ENCODE peak calls at places on chromosome 10, in ten cellular contexts. E is activated CD4-positive, CD25-positive, alpha-beta regulatory T cell; B is astrocyte; L is NCI-H1048; R is prostate gland; Q is cerebellum; I is type B pancreatic cell; P is T-cell; F is HAP-1; U is foreskin keratinocyte. J is an unnamed sample.

GRCh38 chr10:4809156-4809555 is 16.9 kb upstream of the AKR1E2 start:
- DNase-seq in E (no peak), B (no peak), L (no peak), R (no peak), Q (no peak), I (no peak), P (no peak), F (no peak), U (no peak), J (no peak)

GRCh38 chr10:100872034-100872791 is 40.5 kb upstream of the SLF2 start:
- DNase-seq in E (no peak), B (peak; percentile 45), L (no peak), R (no peak), Q (peak; percentile 12), I (no peak), P (no peak), F (peak; percentile 57), U (no peak), J (no peak)

GRCh38 chr10:105073999-105074398 is 432.9 kb downstream of the SORCS3 start:
- DNase-seq in E (no peak), B (no peak), L (no peak), R (no peak), Q (no peak), I (no peak), P (no peak), F (no peak), U (peak; percentile 7), J (no peak)

GRCh38 chr10:71228875-71229720 is 16.7 kb downstream of the UNC5B start:
- DNase-seq in E (no peak), B (no peak), L (no peak), R (no peak), Q (no peak), I (no peak), P (no peak), F (no peak), U (no peak), J (no peak)

GRCh38 chr10:99573806-99574205 is 41.1 kb downstream of the NKX2-3 start:
- DNase-seq in E (no peak), B (no peak), L (no peak), R (peak; percentile 5), Q (no peak), I (no peak), P (no peak), F (no peak), U (no peak), J (no peak)

GRCh38 chr10:63115732-63116383 is 17.3 kb upstream of the NRBF2 start:
- DNase-seq in E (no peak), B (peak; percentile 95), L (no peak), R (peak; percentile 72), Q (peak; percentile 15), I (no peak), P (no peak), F (peak; percentile 57), U (no peak), J (peak; percentile 92)

GRCh38 chr10:126130291-126130710 is 233.9 kb downstream of the FANK1 start:
- DNase-seq in E (no peak), B (peak; percentile 68), L (no peak), R (no peak), Q (no peak), I (no peak), P (no peak), F (no peak), U (no peak), J (peak; percentile 75)

GRCh38 chr10:117431160-117431559 is 55.9 kb upstream of the PDZD8 start:
- DNase-seq in E (no peak), B (no peak), L (no peak), R (no peak), Q (no peak), I (no peak), P (no peak), F (no peak), U (no peak), J (no peak)

GRCh38 chr10:2899246-2899645 is 168.1 kb upstream of the PFKP start:
- DNase-seq in E (no peak), B (no peak), L (no peak), R (no peak), Q (no peak), I (no peak), P (no peak), F (no peak), U (no peak), J (peak; percentile 54)

GRCh38 chr10:80582561-80582960 is 44.9 kb downstream of the SH2D4B start:
- DNase-seq in E (no peak), B (no peak), L (no peak), R (no peak), Q (no peak), I (peak; percentile 37), P (no peak), F (no peak), U (no peak), J (peak; percentile 5)

J was measured in right atrium auricular region.